ENCODE peak calls at places on chromosomes 13 and 19, in six cellular contexts. V, D, A, B, I and C are unnamed samples.

GRCh38 chr13:50425772-50426171 is 410.5 kb downstream of the KCNRG start:
- DNase-seq in B (no peak), I (no peak), V (peak), D (no peak), A (no peak), C (no peak)

GRCh38 chr19:14686411-14686810 is 3.4 kb upstream of the ZNF333 start:
- DNase-seq in I (peak), B (peak), D (no peak), A (no peak), V (peak), C (peak)

GRCh38 chr13:31477961-31478360 is 261.4 kb upstream of the RXFP2 start:
- DNase-seq in I (no peak), V (no peak), A (no peak), D (no peak), B (no peak), C (no peak)

GRCh38 chr19:16198363-16198636 is 589 bp downstream of the AP1M1 start:
- DNase-seq in B (peak), I (no peak), V (no peak), A (peak), D (no peak), C (no peak)

GRCh38 chr13:86383561-86383960 is 584.3 kb upstream of the SLITRK6 start:
- DNase-seq in A (no peak), V (no peak), B (no peak), D (no peak), I (no peak), C (no peak)

GRCh38 chr19:36225219-36225892 is 10.4 kb downstream of the ZNF146 start:
- DNase-seq in A (no peak), V (no peak), D (no peak), B (peak), I (no peak), C (no peak)

GRCh38 chr19:42096255-42096837 is 20.4 kb downstream of the ZNF574 start:
- DNase-seq in I (no peak), B (no peak), A (no peak), D (no peak), V (no peak), C (no peak)

GRCh38 chr19:2775556-2776430 is 7.3 kb downstream of the SGTA start:
- DNase-seq in D (no peak), A (no peak), V (no peak), B (peak), I (no peak), C (peak)

GRCh38 chr13:99357920-99358319 is 50.7 kb upstream of the GPR183 start:
- DNase-seq in A (no peak), I (no peak), V (no peak), D (no peak), B (peak), C (no peak)

GRCh38 chr19:48329167-48329891 is 4.0 kb downstream of the EMP3 start:
- DNase-seq in I (no peak), A (peak), D (peak), V (peak), B (no peak), C (peak)

GRCh38 chr19:40523322-40524047 is 53.2 kb upstream of the SHKBP1 start:
- DNase-seq in V (peak), A (peak), B (peak), I (peak), D (peak), C (peak)

GRCh38 chr13:94988654-94989053 is 276.3 kb upstream of the SOX21 start:
- DNase-seq in B (peak), A (no peak), D (no peak), V (no peak), I (no peak), C (peak)

GRCh38 chr13:24997367-24997967 is 98.5 kb upstream of the PABPC3 start:
- DNase-seq in D (no peak), I (peak), B (peak), V (peak), A (peak), C (no peak)

GRCh38 chr19:46892252-46893179 is 31.7 kb downstream of the ARHGAP35 start:
- DNase-seq in B (no peak), V (no peak), I (peak), A (no peak), D (no peak), C (no peak)

GRCh38 chr19:3098515-3099346 is 4.6 kb downstream of the GNA11 start:
- DNase-seq in I (no peak), B (peak), D (no peak), V (no peak), A (no peak), C (no peak)

GRCh38 chr13:67075239-67075638 is 154.9 kb downstream of the PCDH9 start:
- DNase-seq in D (no peak), V (no peak), I (no peak), A (peak), B (peak), C (no peak)

GRCh38 chr13:110305949-110306339 is 1.0 kb downstream of the COL4A1 start:
- DNase-seq in A (no peak), I (no peak), V (peak), B (peak), D (peak), C (no peak)

GRCh38 chr19:45455707-45456499 is 11.9 kb upstream of the FOSB start:
- DNase-seq in A (peak), V (peak), D (peak), B (peak), I (no peak), C (peak)

GRCh38 chr19:33335446-33335845 is 33.1 kb upstream of the CEBPA start:
- DNase-seq in A (no peak), V (no peak), D (no peak), B (no peak), I (no peak), C (peak)

GRCh38 chr19:13621413-13621812 is 115.1 kb upstream of the CACNA1A start:
- DNase-seq in A (peak), B (no peak), V (no peak), I (no peak), D (peak), C (peak)

GRCh38 chr19:55206664-55207500 is 2.4 kb downstream of the PTPRH start:
- DNase-seq in D (peak), A (peak), I (peak), V (peak), B (peak), C (peak)

GRCh38 chr13:39283062-39283461 is 244.8 kb downstream of the NHLRC3 start:
- DNase-seq in D (no peak), A (no peak), I (no peak), V (no peak), B (no peak), C (no peak)

GRCh38 chr13:111336666-111337065 is 16.2 kb downstream of the TEX29 start:
- DNase-seq in I (no peak), D (no peak), B (no peak), V (no peak), A (no peak), C (no peak)

GRCh38 chr13:110575322-110576069 is 14.0 kb upstream of the RAB20 start:
- DNase-seq in A (no peak), B (no peak), D (peak), I (no peak), V (peak), C (peak)

GRCh38 chr19:15328312-15328711 is 4.0 kb downstream of the BRD4 start:
- DNase-seq in D (no peak), A (no peak), V (peak), B (no peak), I (no peak), C (no peak)

GRCh38 chr13:40189426-40189825 is 477.0 kb downstream of the FOXO1 start:
- DNase-seq in B (no peak), D (no peak), I (no peak), A (no peak), V (no peak), C (no peak)

GRCh38 chr13:69720278-69720983 is 387.2 kb upstream of the ATXN8OS start:
- DNase-seq in A (no peak), I (no peak), D (no peak), V (no peak), B (no peak), C (no peak)

GRCh38 chr13:110317496-110318195 is 10.6 kb downstream of the COL4A2 start:
- DNase-seq in D (no peak), A (no peak), V (no peak), I (no peak), B (no peak), C (no peak)